ENCODE peak calls at places on chromosomes 1 and 21, in seven cellular contexts. B, S, D, A, V, J and C are unnamed samples.

GRCh38 chr21:28832013-28832714 is 160.5 kb downstream of the LTN1 start:
- DNase-seq in B (no peak), S (no peak), D (no peak), A (peak; percentile 41), V (no peak), J (no peak), C (no peak)

GRCh38 chr1:161736332-161736969 is 13.1 kb upstream of the DUSP12 start:
- DNase-seq in B (no peak), S (no peak), D (no peak), A (peak; percentile 69), V (no peak), J (no peak), C (no peak)

GRCh38 chr21:38758815-38759214 is 46.9 kb upstream of the ETS2 start:
- DNase-seq in B (no peak), S (no peak), D (no peak), A (no peak), V (no peak), J (no peak), C (no peak)

GRCh38 chr21:36949171-36950141 is 17.0 kb downstream of the HLCS start:
- DNase-seq in B (no peak), S (no peak), D (no peak), A (no peak), V (no peak), J (no peak), C (no peak)

GRCh38 chr1:167618789-167619188 is 11.2 kb upstream of the RCSD1 start:
- DNase-seq in B (no peak), S (no peak), D (no peak), A (no peak), V (no peak), J (no peak), C (no peak)

GRCh38 chr1:16367968-16368910 is 1.2 kb downstream of the SZRD1 start:
- DNase-seq in B (no peak), S (no peak), D (peak; percentile 74), A (peak; percentile 60), V (peak; percentile 3), J (no peak), C (peak; percentile 50)

GRCh38 chr1:119987112-119987511 is 82.3 kb downstream of the NOTCH2 start:
- DNase-seq in B (no peak), S (no peak), D (no peak), A (peak; percentile 97), V (no peak), J (no peak), C (no peak)

GRCh38 chr1:173733912-173734311 is 19.1 kb downstream of the KLHL20 start:
- DNase-seq in B (no peak), S (no peak), D (no peak), A (no peak), V (no peak), J (no peak), C (no peak)

GRCh38 chr1:107795994-107796393 is 169.0 kb downstream of the VAV3 start:
- DNase-seq in B (no peak), S (no peak), D (no peak), A (no peak), V (no peak), J (no peak), C (no peak)

GRCh38 chr1:223500560-223501425 is 107.6 kb downstream of the CCDC185 start:
- DNase-seq in B (no peak), S (no peak), D (no peak), A (peak; percentile 95), V (no peak), J (peak; percentile 77), C (no peak)

GRCh38 chr1:155977607-155978324 is 581 bp downstream of the ARHGEF2 start:
- DNase-seq in B (no peak), S (peak; percentile 88), D (peak; percentile 67), A (no peak), V (peak; percentile 46), J (no peak), C (peak; percentile 44)

GRCh38 chr1:51819810-51820209 is 58.7 kb downstream of the NRDC start:
- DNase-seq in B (no peak), S (no peak), D (no peak), A (peak; percentile 31), V (no peak), J (no peak), C (no peak)

GRCh38 chr1:17877316-17877715 is 122.2 kb downstream of the ACTL8 start:
- DNase-seq in B (no peak), S (no peak), D (no peak), A (no peak), V (no peak), J (no peak), C (no peak)

GRCh38 chr1:47216278-47217059 is 15.6 kb downstream of the TAL1 start:
- DNase-seq in B (no peak), S (no peak), D (no peak), A (no peak), V (no peak), J (no peak), C (no peak)

GRCh38 chr21:42677339-42678117 is 24.1 kb downstream of the PDE9A start:
- DNase-seq in B (no peak), S (no peak), D (no peak), A (peak; percentile 60), V (no peak), J (peak; percentile 27), C (no peak)

GRCh38 chr21:37459575-37459974 is 93.0 kb downstream of the DYRK1A start:
- DNase-seq in B (no peak), S (no peak), D (no peak), A (peak; percentile 69), V (no peak), J (no peak), C (no peak)

GRCh38 chr1:13801232-13801631 is 101.2 kb downstream of the PRDM2 start:
- DNase-seq in B (no peak), S (no peak), D (no peak), A (no peak), V (no peak), J (no peak), C (no peak)

GRCh38 chr21:30710499-30710898 is 8.1 kb downstream of the KRTAP21-3 start:
- DNase-seq in B (no peak), S (no peak), D (no peak), A (no peak), V (no peak), J (no peak), C (no peak)

GRCh38 chr1:92839442-92839841 is 7.6 kb downstream of the RPL5 start:
- DNase-seq in B (no peak), S (no peak), D (no peak), A (no peak), V (no peak), J (no peak), C (no peak)

GRCh38 chr1:199081739-199082138 is 442.9 kb downstream of the PTPRC start:
- DNase-seq in B (no peak), S (no peak), D (no peak), A (no peak), V (no peak), J (no peak), C (no peak)

GRCh38 chr1:23593042-23593521 is 33.8 kb upstream of the ID3 start:
- DNase-seq in B (no peak), S (no peak), D (no peak), A (no peak), V (no peak), J (no peak), C (no peak)

GRCh38 chr1:74199504-74199903 is 1.5 kb downstream of the FPGT start:
- DNase-seq in B (no peak), S (no peak), D (no peak), A (no peak), V (no peak), J (no peak), C (no peak)

DNA sequence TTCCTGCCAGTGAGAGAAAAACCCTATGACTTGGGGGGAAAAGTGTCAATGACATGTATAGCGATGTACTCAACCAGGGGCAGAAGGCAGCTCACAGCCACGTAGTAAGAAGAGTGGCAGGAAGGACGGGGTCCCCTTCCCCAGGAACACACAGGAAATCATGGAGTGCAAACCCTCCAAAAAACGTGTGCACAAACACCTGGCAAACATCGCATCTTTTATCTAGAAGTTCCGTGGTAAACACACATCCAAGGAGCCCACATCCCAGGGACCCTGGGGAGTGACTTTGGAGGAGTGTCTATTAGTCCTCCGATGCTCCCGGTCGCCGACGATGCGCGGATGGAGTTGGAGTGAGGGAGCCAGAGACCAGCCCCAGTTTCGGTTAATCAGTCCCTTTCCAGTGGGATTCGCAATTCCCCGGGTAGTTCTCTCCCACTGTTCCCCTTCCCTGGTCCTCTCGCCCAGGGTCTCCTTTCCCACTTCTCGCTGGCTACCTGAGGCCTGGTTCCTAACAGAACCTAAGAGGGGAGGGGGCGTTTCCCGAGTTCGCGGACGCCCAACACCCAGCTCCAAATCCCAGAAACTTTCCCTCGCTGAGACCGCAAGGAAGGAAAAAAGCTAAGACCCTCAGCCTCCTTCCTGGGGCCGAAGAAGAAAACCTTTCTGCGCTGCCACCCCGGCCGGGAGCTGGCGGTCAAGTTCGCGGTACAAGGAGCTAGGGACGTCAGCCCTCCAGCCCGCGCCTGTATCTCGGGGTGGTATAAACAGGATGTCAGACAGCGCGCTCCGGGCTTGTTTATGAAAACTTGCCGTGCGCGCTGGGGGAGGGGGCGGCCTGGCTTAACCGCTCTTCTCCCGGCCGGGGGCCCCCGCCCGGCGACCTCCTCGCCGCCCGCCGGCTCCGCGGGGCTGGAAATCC is 851 bp downstream of the JAK1 start:
- DNase-seq in B (no peak), S (peak; percentile 50), D (peak; percentile 47), A (peak; percentile 76), V (peak; percentile 72), J (peak; percentile 85), C (peak; percentile 89)
- H3K27ac ChIP-seq in B (peak overlapping the region; percentile 74), S (peak overlapping the region; percentile 96), D (no peak overlapping the region), A (peak overlapping the region; percentile 89), V (peak overlapping the region; percentile 93), J (peak overlapping the region; percentile 44), C (peak overlapping the region; percentile 98)

GRCh38 chr1:234701737-234702341 is 91.9 kb upstream of the IRF2BP2 start:
- DNase-seq in B (no peak), S (no peak), D (no peak), A (no peak), V (no peak), J (peak; percentile 47), C (peak; percentile 57)
- H3K27ac ChIP-seq in B (no peak overlapping the region), S (no peak overlapping the region), D (no peak overlapping the region), A (no peak overlapping the region), V (no peak overlapping the region), J (no peak overlapping the region), C (peak overlapping the region; percentile 25)

GRCh38 chr21:25934771-25935224 is 200.0 kb downstream of the GABPA start:
- DNase-seq in B (no peak), S (no peak), D (no peak), A (peak; percentile 99), V (no peak), J (peak; percentile 86), C (peak; percentile 79)
- H3K27ac ChIP-seq in B (peak overlapping the region; percentile 55), S (peak overlapping the region; percentile 59), D (no peak overlapping the region), A (peak overlapping the region; percentile 70), V (no peak overlapping the region), J (peak overlapping the region; percentile 67), C (peak overlapping the region; percentile 91)

GRCh38 chr21:16073571-16073970 is 343.8 kb downstream of the USP25 start:
- DNase-seq in B (no peak), S (no peak), D (no peak), A (no peak), V (no peak), J (no peak), C (no peak)

GRCh38 chr21:16071082-16071481 is 341.3 kb downstream of the USP25 start:
- DNase-seq in B (peak; percentile 77), S (peak; percentile 6), D (no peak), A (no peak), V (no peak), J (peak; percentile 23), C (no peak)

GRCh38 chr21:16072692-16073091 is 342.9 kb downstream of the USP25 start:
- DNase-seq in B (no peak), S (no peak), D (no peak), A (peak; percentile 93), V (no peak), J (no peak), C (no peak)

GRCh38 chr21:16071761-16072160 is 342.0 kb downstream of the USP25 start:
- DNase-seq in B (no peak), S (no peak), D (no peak), A (no peak), V (no peak), J (no peak), C (no peak)

GRCh38 chr21:16072176-16072575 is 342.4 kb downstream of the USP25 start:
- DNase-seq in B (no peak), S (no peak), D (no peak), A (no peak), V (no peak), J (no peak), C (no peak)
- H3K27ac ChIP-seq in B (peak overlapping the region; percentile 97), S (no peak overlapping the region), D (no peak overlapping the region), A (no peak overlapping the region), V (no peak overlapping the region), J (no peak overlapping the region), C (no peak overlapping the region)